ENCODE peak calls at places on chromosomes 16 and 17, in four cellular contexts. G, Q, R and I are unnamed samples.

GRCh38 chr16:71883193-71883848 is 661 bp downstream of the ZNF821 start:
- DNase-seq in G (no peak), Q (peak), R (no peak), I (peak)

GRCh38 chr17:63356275-63356905 is 89.7 kb downstream of the CYB561 start:
- DNase-seq in G (no peak), Q (no peak), R (peak), I (peak)

GRCh38 chr16:71754652-71755051 is 30.2 kb upstream of the PHLPP2 start:
- DNase-seq in G (no peak), Q (no peak), R (no peak), I (no peak)

GRCh38 chr17:43042025-43042424 is 17.0 kb downstream of the RND2 start:
- DNase-seq in G (peak), Q (peak), R (no peak), I (no peak)

GRCh38 chr16:66551362-66551761 is 1.0 kb upstream of the CKLF start:
- DNase-seq in G (peak), Q (peak), R (peak), I (peak)

GRCh38 chr17:2218426-2218825 is 85.2 kb downstream of the SMG6 start:
- DNase-seq in G (no peak), Q (no peak), R (no peak), I (peak)

GRCh38 chr16:87681990-87682570 is 79.8 kb downstream of the JPH3 start:
- DNase-seq in G (peak), Q (peak), R (peak), I (no peak)

GRCh38 chr17:55587608-55588139 is 76.4 kb upstream of the SMIM36 start:
- DNase-seq in G (no peak), Q (no peak), R (no peak), I (no peak)

GRCh38 chr17:46020023-46020735 is 21.1 kb downstream of the STH start:
- DNase-seq in G (no peak), Q (no peak), R (no peak), I (no peak)

GRCh38 chr17:58317421-58318064 is 11.1 kb downstream of the TSPOAP1 start:
- DNase-seq in G (peak), Q (peak), R (peak), I (peak)

GRCh38 chr16:27226976-27227705 is 23.8 kb downstream of the KDM8 start:
- DNase-seq in G (no peak), Q (no peak), R (no peak), I (no peak)

GRCh38 chr17:2736956-2737355 is 12.5 kb downstream of the CCDC92B start:
- DNase-seq in G (no peak), Q (no peak), R (no peak), I (no peak)

GRCh38 chr16:85536411-85537330 is 76.5 kb upstream of the GSE1 start:
- DNase-seq in G (no peak), Q (peak), R (no peak), I (no peak)

GRCh38 chr17:58377005-58377660 is 25.1 kb upstream of the SUPT4H1 start:
- DNase-seq in G (no peak), Q (peak), R (peak), I (peak)

GRCh38 chr16:11152677-11153321 is 103.2 kb downstream of the SOCS1 start:
- DNase-seq in G (no peak), Q (no peak), R (no peak), I (no peak)

GRCh38 chr17:14323522-14323981 is 22.7 kb downstream of the HS3ST3B1 start:
- DNase-seq in G (peak), Q (no peak), R (no peak), I (no peak)

GRCh38 chr17:28416703-28417311 is 10.8 kb upstream of the SLC46A1 start:
- DNase-seq in G (peak), Q (peak), R (peak), I (peak)
- TF ChIP-seq EZH2phosphoT487 in G (no peak), Q (no peak), R (no peak), I (no peak)

GRCh38 chr17:31680126-31680525 is 178.9 kb downstream of the COPRS start:
- DNase-seq in G (no peak), Q (no peak), R (no peak), I (no peak)
- H3K4me3 ChIP-seq in G (no peak), Q (no peak), R (no peak), I (no peak)

DNA sequence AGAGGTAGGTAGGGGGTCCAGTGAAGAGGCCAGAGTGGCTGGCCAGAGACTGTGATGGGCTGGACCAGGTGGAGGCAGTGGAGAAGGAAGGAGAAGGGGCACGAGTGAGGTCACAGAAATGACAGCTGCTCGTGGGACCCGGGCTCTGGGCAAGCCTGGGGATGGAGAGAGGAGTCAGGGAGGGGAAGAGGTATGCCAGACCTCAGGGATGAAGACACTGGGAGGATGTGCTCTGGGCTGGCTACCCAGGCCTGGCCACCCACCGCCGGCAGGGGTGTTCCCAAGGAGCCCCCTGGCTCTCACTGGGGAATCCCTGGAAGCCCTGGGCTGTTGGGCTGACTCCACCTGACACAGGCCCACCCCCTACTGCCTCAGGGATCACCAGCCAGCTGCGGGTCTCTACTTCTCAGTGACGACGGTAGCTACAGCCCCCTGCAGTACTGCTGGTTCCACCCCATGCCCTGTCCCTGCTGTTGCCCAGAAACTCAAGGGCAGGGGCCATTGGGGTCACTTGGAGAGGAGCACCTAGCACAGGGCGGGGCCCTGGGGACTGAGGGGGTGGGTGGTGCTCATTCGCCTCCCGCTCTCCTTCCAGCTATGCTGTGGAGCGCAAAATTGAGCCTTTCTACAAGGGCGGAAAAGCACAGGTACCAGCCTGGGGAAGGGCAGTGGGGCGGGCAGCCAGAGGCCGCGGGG is 1.8 kb downstream of the TBL3 start:
- DNase-seq in G (no peak), Q (no peak), R (no peak), I (no peak)
- H3K4me2 ChIP-seq in G (no peak), Q (no peak), R (peak), I (peak)

GRCh38 chr16:78515421-78515820 is 416.0 kb downstream of the WWOX start:
- DNase-seq in G (no peak), Q (no peak), R (no peak), I (no peak)

GRCh38 chr16:78516006-78516405 is 416.6 kb downstream of the WWOX start:
- DNase-seq in G (no peak), Q (no peak), R (no peak), I (no peak)

GRCh38 chr16:78509965-78510364 is 410.5 kb downstream of the WWOX start:
- DNase-seq in G (no peak), Q (no peak), R (no peak), I (no peak)

GRCh38 chr16:78513838-78514237 is 414.4 kb downstream of the WWOX start:
- DNase-seq in G (no peak), Q (no peak), R (no peak), I (no peak)
- TF ChIP-seq EZH2phosphoT487 in G (no peak), Q (no peak), R (no peak), I (no peak)